ENCODE peak calls at places on chromosomes 4 and X, in eight cellular contexts. One of them, this sample, is unnamed.

GRCh38 chr4:17526695-17527477 is 11.9 kb downstream of the CLRN2 start:
- DNase-seq in osteoblast: no peak
- DNase-seq in endodermal cell: no peak
- DNase-seq in neural progenitor cell: no peak
- DNase-seq in astrocyte: no peak
- DNase-seq in mammary epithelial cell: no peak
- DNase-seq in IMR-90: no peak
- DNase-seq in pancreas: no peak
- DNase-seq in this sample: no peak

GRCh38 chrX:121851033-121851432 is 803.6 kb downstream of the GLUD2 start:
- DNase-seq in osteoblast: no peak
- DNase-seq in endodermal cell: no peak
- DNase-seq in neural progenitor cell: no peak
- DNase-seq in astrocyte: peak; percentile 48
- DNase-seq in mammary epithelial cell: peak; percentile 34
- DNase-seq in IMR-90: no peak
- DNase-seq in pancreas: no peak
- DNase-seq in this sample: no peak

GRCh38 chr4:55386840-55387239 is 8.9 kb upstream of the TMEM165 start:
- DNase-seq in osteoblast: no peak
- DNase-seq in endodermal cell: no peak
- DNase-seq in neural progenitor cell: no peak
- DNase-seq in astrocyte: no peak
- DNase-seq in mammary epithelial cell: no peak
- DNase-seq in IMR-90: no peak
- DNase-seq in pancreas: peak; percentile 84
- DNase-seq in this sample: no peak

GRCh38 chr4:70705146-70705855 is 16.5 kb upstream of the RUFY3 start:
- DNase-seq in osteoblast: peak; percentile 93
- DNase-seq in endodermal cell: peak; percentile 90
- DNase-seq in neural progenitor cell: peak; percentile 89
- DNase-seq in astrocyte: peak; percentile 44
- DNase-seq in mammary epithelial cell: peak; percentile 81
- DNase-seq in IMR-90: peak; percentile 46
- DNase-seq in pancreas: peak; percentile 78
- DNase-seq in this sample: peak; percentile 86

GRCh38 chr4:116544946-116545345 is 540.4 kb downstream of the TRAM1L1 start:
- DNase-seq in osteoblast: no peak
- DNase-seq in endodermal cell: no peak
- DNase-seq in neural progenitor cell: no peak
- DNase-seq in astrocyte: no peak
- DNase-seq in mammary epithelial cell: no peak
- DNase-seq in IMR-90: no peak
- DNase-seq in pancreas: no peak
- DNase-seq in this sample: no peak

GRCh38 chr4:25915359-25915716 is 1.3 kb downstream of the SMIM20 start:
- DNase-seq in osteoblast: peak; percentile 50
- DNase-seq in endodermal cell: no peak
- DNase-seq in neural progenitor cell: no peak
- DNase-seq in astrocyte: no peak
- DNase-seq in mammary epithelial cell: no peak
- DNase-seq in IMR-90: no peak
- DNase-seq in pancreas: no peak
- DNase-seq in this sample: peak; percentile 30

GRCh38 chrX:16827225-16827624 is 41.0 kb downstream of the TXLNG start:
- DNase-seq in osteoblast: no peak
- DNase-seq in endodermal cell: no peak
- DNase-seq in neural progenitor cell: no peak
- DNase-seq in astrocyte: peak; percentile 70
- DNase-seq in mammary epithelial cell: peak; percentile 82
- DNase-seq in IMR-90: peak; percentile 65
- DNase-seq in pancreas: no peak
- DNase-seq in this sample: no peak

GRCh38 chr4:53943345-53944085 is 120.9 kb downstream of the CHIC2 start:
- DNase-seq in osteoblast: no peak
- DNase-seq in endodermal cell: no peak
- DNase-seq in neural progenitor cell: no peak
- DNase-seq in astrocyte: peak; percentile 91
- DNase-seq in mammary epithelial cell: peak; percentile 93
- DNase-seq in IMR-90: peak; percentile 69
- DNase-seq in pancreas: no peak
- DNase-seq in this sample: no peak

GRCh38 chr4:40581254-40582140 is 48.2 kb downstream of the RBM47 start:
- DNase-seq in osteoblast: no peak
- DNase-seq in endodermal cell: no peak
- DNase-seq in neural progenitor cell: no peak
- DNase-seq in astrocyte: no peak
- DNase-seq in mammary epithelial cell: no peak
- DNase-seq in IMR-90: no peak
- DNase-seq in pancreas: no peak
- DNase-seq in this sample: no peak

GRCh38 chr4:138835833-138836521 is 179.6 kb upstream of the NOCT start:
- DNase-seq in osteoblast: no peak
- DNase-seq in endodermal cell: no peak
- DNase-seq in neural progenitor cell: no peak
- DNase-seq in astrocyte: peak; percentile 18
- DNase-seq in mammary epithelial cell: peak; percentile 29
- DNase-seq in IMR-90: peak; percentile 13
- DNase-seq in pancreas: peak; percentile 12
- DNase-seq in this sample: no peak

GRCh38 chr4:10655968-10656367 is 28.6 kb downstream of the CLNK start:
- DNase-seq in osteoblast: no peak
- DNase-seq in endodermal cell: no peak
- DNase-seq in neural progenitor cell: no peak
- DNase-seq in astrocyte: peak; percentile 75
- DNase-seq in mammary epithelial cell: peak; percentile 52
- DNase-seq in IMR-90: peak; percentile 88
- DNase-seq in pancreas: no peak
- DNase-seq in this sample: no peak

DNA sequence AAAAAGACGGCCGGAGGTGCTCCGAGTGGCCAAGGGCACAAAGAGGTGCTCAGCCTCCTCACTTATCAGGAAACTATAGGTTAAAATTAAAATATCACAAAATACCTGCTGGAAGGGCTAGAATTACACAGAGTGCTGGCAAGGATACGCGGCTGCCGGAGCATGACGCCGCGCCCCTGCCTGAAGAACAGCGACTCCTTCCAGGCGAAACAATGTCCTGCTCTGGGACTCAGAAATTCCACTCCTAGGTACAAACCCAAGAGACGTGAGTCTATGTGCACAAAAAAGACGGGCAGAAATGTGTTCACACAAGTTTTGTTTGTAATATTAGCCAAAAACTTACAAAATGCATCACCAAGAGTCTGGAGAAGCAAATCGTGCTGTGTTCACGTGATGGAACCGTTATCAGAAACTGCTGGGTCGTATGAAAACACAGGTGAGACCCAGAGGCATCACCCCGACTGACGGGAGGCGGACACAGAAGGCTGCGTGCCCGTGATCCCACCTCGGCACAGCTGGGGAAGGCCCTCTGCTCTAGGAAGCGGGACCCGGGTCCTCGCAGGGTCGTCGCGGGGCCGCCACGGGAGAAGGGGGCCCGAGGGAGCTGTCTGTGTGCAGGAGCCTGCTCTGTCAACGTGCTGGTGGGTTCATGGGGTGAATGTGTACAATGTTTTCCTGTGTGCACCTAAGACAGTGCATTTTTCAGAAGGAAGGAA is 27.6 kb downstream of the CTBP1 start:
- DNase-seq in osteoblast: no peak
- DNase-seq in endodermal cell: no peak
- DNase-seq in neural progenitor cell: no peak
- DNase-seq in astrocyte: no peak
- DNase-seq in mammary epithelial cell: no peak
- DNase-seq in IMR-90: no peak
- DNase-seq in pancreas: no peak
- DNase-seq in this sample: no peak
- H3K36me3 ChIP-seq in osteoblast: peaks cover 50% of the 10 kb centered on the region
- H3K36me3 ChIP-seq in endodermal cell: peaks cover 40% of the 10 kb centered on the region
- H3K36me3 ChIP-seq in neural progenitor cell: no peaks in the 10 kb centered on the region
- H3K36me3 ChIP-seq in astrocyte: peaks cover 22% of the 10 kb centered on the region
- H3K36me3 ChIP-seq in mammary epithelial cell: peaks cover 13% of the 10 kb centered on the region
- H3K36me3 ChIP-seq in IMR-90: peaks cover 69% of the 10 kb centered on the region
- H3K36me3 ChIP-seq in pancreas: no peaks in the 10 kb centered on the region
- H3K36me3 ChIP-seq in this sample: peaks cover 88% of the 10 kb centered on the region

GRCh38 chr4:52824603-52825310 is 37.4 kb upstream of the RASL11B start:
- DNase-seq in osteoblast: no peak
- DNase-seq in endodermal cell: no peak
- DNase-seq in neural progenitor cell: peak; percentile 13
- DNase-seq in astrocyte: peak; percentile 68
- DNase-seq in mammary epithelial cell: no peak
- DNase-seq in IMR-90: peak; percentile 85
- DNase-seq in pancreas: no peak
- DNase-seq in this sample: no peak
- H3K4me3 ChIP-seq in osteoblast: no peak overlapping the region
- H3K4me3 ChIP-seq in endodermal cell: no peak overlapping the region
- H3K4me3 ChIP-seq in neural progenitor cell: no peak overlapping the region
- H3K4me3 ChIP-seq in astrocyte: no peak overlapping the region
- H3K4me3 ChIP-seq in mammary epithelial cell: no peak overlapping the region
- H3K4me3 ChIP-seq in IMR-90: no peak overlapping the region
- H3K4me3 ChIP-seq in pancreas: no peak overlapping the region
- H3K4me3 ChIP-seq in this sample: no peak overlapping the region

GRCh38 chrX:131734621-131735020 is 190.7 kb downstream of the OR13H1 start:
- DNase-seq in osteoblast: peak; percentile 30
- DNase-seq in endodermal cell: no peak
- DNase-seq in neural progenitor cell: no peak
- DNase-seq in astrocyte: peak; percentile 49
- DNase-seq in mammary epithelial cell: peak; percentile 36
- DNase-seq in IMR-90: peak; percentile 81
- DNase-seq in pancreas: peak; percentile 90
- DNase-seq in this sample: no peak
- TF ChIP-seq CTCF in osteoblast: no peak
- TF ChIP-seq CTCF in endodermal cell: no peak
- TF ChIP-seq CTCF in neural progenitor cell: no peak
- TF ChIP-seq CTCF in astrocyte: no peak
- TF ChIP-seq CTCF in mammary epithelial cell: peak; percentile 40
- TF ChIP-seq CTCF in IMR-90: peak; percentile 44
- TF ChIP-seq CTCF in pancreas: no peak
- TF ChIP-seq CTCF in this sample: no peak

GRCh38 chr4:37837446-37837845 is 11.0 kb downstream of the PGM2 start:
- DNase-seq in osteoblast: peak; percentile 91
- DNase-seq in endodermal cell: no peak
- DNase-seq in neural progenitor cell: no peak
- DNase-seq in astrocyte: peak; percentile 89
- DNase-seq in mammary epithelial cell: peak; percentile 21
- DNase-seq in IMR-90: peak; percentile 80
- DNase-seq in pancreas: no peak
- DNase-seq in this sample: no peak
- H3K36me3 ChIP-seq in osteoblast: peaks cover 67% of the 10 kb centered on the region
- H3K36me3 ChIP-seq in endodermal cell: peaks cover 48% of the 10 kb centered on the region
- H3K36me3 ChIP-seq in neural progenitor cell: no peaks in the 10 kb centered on the region
- H3K36me3 ChIP-seq in astrocyte: peaks cover 24% of the 10 kb centered on the region
- H3K36me3 ChIP-seq in mammary epithelial cell: peaks cover 15% of the 10 kb centered on the region
- H3K36me3 ChIP-seq in IMR-90: peaks cover 22% of the 10 kb centered on the region
- H3K36me3 ChIP-seq in pancreas: no peaks in the 10 kb centered on the region
- H3K36me3 ChIP-seq in this sample: peaks cover 77% of the 10 kb centered on the region

DNA sequence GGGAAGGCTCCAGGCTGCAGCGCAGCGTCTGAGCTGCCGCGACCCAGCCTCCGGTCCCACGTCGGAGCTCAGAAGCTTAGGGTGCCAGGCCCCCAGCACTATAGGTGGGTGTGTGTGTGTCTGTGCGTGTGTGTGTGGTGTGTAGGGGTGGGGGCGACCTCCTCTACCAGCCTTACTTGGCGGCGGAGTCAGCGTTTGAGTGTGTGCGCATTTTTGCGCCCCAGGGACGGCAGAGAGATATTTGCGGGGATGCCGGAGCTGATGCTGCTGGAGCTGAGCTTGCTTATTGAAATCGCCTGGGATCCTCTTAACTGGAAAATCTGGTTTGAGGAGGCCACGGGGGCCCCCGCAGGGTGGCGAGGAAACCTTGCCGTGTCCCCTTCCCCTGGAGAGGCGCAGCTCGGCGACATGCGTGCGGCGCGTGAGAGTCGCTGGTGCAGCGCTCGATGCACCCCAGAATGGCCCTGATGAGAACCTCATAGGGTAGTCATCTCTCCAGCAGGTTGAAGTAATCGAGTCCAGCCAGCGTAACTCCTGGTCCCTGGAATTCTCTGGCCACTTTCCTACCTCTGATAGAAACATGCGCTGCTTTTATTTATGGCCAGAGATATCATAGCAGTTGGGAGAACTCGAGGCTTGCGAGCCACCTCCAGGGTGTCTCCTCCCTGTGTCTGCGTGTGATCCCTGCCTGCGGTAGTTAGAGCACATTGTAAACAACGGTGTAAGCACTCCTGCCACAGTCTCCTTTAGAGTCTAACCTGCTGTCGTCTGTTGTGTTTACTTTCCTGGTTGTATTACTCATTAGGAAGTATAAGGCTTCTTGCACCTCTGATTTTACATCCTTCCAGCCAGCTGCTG is 2.7 kb downstream of the ADGRL3 start:
- DNase-seq in osteoblast: peak; percentile 84
- DNase-seq in endodermal cell: peak; percentile 79
- DNase-seq in neural progenitor cell: peak; percentile 60
- DNase-seq in astrocyte: no peak
- DNase-seq in mammary epithelial cell: peak; percentile 42
- DNase-seq in IMR-90: no peak
- DNase-seq in pancreas: no peak
- DNase-seq in this sample: peak; percentile 24
- H3K4me3 ChIP-seq in osteoblast: no peak overlapping the region
- H3K4me3 ChIP-seq in endodermal cell: peak overlapping the region; percentile 92
- H3K4me3 ChIP-seq in neural progenitor cell: peak overlapping the region; percentile 86
- H3K4me3 ChIP-seq in astrocyte: peak overlapping the region; percentile 83
- H3K4me3 ChIP-seq in mammary epithelial cell: peak overlapping the region; percentile 58
- H3K4me3 ChIP-seq in IMR-90: peak overlapping the region; percentile 62
- H3K4me3 ChIP-seq in pancreas: no peak overlapping the region
- H3K4me3 ChIP-seq in this sample: peak overlapping the region; percentile 76

DNA sequence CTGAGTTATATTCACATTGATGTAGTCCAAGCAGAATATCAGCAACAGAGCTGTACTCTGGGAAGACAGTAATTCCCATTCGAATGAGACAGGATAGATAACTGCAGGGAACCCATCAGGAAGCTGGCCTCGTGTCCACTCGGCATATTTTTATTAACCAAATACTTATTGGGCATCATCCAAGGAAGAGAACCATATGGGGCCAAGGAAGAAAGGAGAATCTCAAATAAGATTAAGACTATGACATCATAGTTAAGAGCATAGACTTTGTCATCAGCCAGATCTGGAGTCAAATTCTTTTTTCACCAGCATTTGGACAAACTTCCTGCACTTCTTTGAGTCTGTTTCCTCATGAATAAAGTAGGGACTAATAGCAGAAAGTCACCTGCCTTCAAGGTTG is 198.0 kb downstream of the SOWAHB start:
- DNase-seq in osteoblast: no peak
- DNase-seq in endodermal cell: no peak
- DNase-seq in neural progenitor cell: no peak
- DNase-seq in astrocyte: peak; percentile 42
- DNase-seq in mammary epithelial cell: no peak
- DNase-seq in IMR-90: no peak
- DNase-seq in pancreas: no peak
- DNase-seq in this sample: no peak
- TF ChIP-seq CTCF in osteoblast: no peak
- TF ChIP-seq CTCF in endodermal cell: no peak
- TF ChIP-seq CTCF in neural progenitor cell: no peak
- TF ChIP-seq CTCF in astrocyte: no peak
- TF ChIP-seq CTCF in mammary epithelial cell: no peak
- TF ChIP-seq CTCF in IMR-90: no peak
- TF ChIP-seq CTCF in pancreas: no peak
- TF ChIP-seq CTCF in this sample: no peak